ENCODE peak calls at places on chromosomes 4 and X, in four cellular contexts. One of them, this sample, is unnamed. For H3K27me3, the result is how much of the 10 kb centered on the place peaks cover.

GRCh38 chr4:37754410-37755185 is 68.4 kb upstream of the RELL1 start:
- DNase-seq in suprapubic skin: no peak
- DNase-seq in psoas muscle: no peak
- DNase-seq in GM23248: no peak
- DNase-seq in this sample: no peak

GRCh38 chr4:182748949-182749348 is 168.2 kb downstream of the DCTD start:
- DNase-seq in suprapubic skin: no peak
- DNase-seq in psoas muscle: no peak
- DNase-seq in GM23248: peak
- DNase-seq in this sample: peak

GRCh38 chr4:107247738-107248137 is 211.6 kb upstream of the DKK2 start:
- DNase-seq in suprapubic skin: no peak
- DNase-seq in psoas muscle: no peak
- DNase-seq in GM23248: no peak
- DNase-seq in this sample: peak

GRCh38 chrX:87621697-87622096 is 104.1 kb downstream of the KLHL4 start:
- DNase-seq in suprapubic skin: no peak
- DNase-seq in psoas muscle: no peak
- DNase-seq in GM23248: no peak
- DNase-seq in this sample: no peak

GRCh38 chrX:120302434-120302833 is 8.8 kb downstream of the TMEM255A start:
- DNase-seq in suprapubic skin: no peak
- DNase-seq in psoas muscle: no peak
- DNase-seq in GM23248: no peak
- DNase-seq in this sample: no peak

GRCh38 chr4:15756361-15756861 is 21.7 kb upstream of the CD38 start:
- DNase-seq in suprapubic skin: no peak
- DNase-seq in psoas muscle: no peak
- DNase-seq in GM23248: peak
- DNase-seq in this sample: no peak

GRCh38 chr4:152983774-152984411 is 47.8 kb downstream of the FHDC1 start:
- DNase-seq in suprapubic skin: no peak
- DNase-seq in psoas muscle: no peak
- DNase-seq in GM23248: peak
- DNase-seq in this sample: no peak

GRCh38 chrX:106935175-106935574 is 15.0 kb downstream of the CLDN2 start:
- DNase-seq in suprapubic skin: no peak
- DNase-seq in psoas muscle: no peak
- DNase-seq in GM23248: no peak
- DNase-seq in this sample: no peak

GRCh38 chr4:150385606-150386005 is 196.3 kb upstream of the MAB21L2 start:
- DNase-seq in suprapubic skin: no peak
- DNase-seq in psoas muscle: no peak
- DNase-seq in GM23248: peak
- DNase-seq in this sample: peak

GRCh38 chr4:81227138-81227537 is 12.1 kb upstream of the PRKG2 start:
- DNase-seq in suprapubic skin: no peak
- DNase-seq in psoas muscle: no peak
- DNase-seq in GM23248: no peak
- DNase-seq in this sample: no peak

GRCh38 chr4:8568068-8568668 is 12.0 kb upstream of the GPR78 start:
- DNase-seq in suprapubic skin: no peak
- DNase-seq in psoas muscle: no peak
- DNase-seq in GM23248: no peak
- DNase-seq in this sample: peak

GRCh38 chr4:184462724-184463123 is 11.6 kb downstream of the IRF2 start:
- DNase-seq in suprapubic skin: no peak
- DNase-seq in psoas muscle: no peak
- DNase-seq in GM23248: no peak
- DNase-seq in this sample: no peak

GRCh38 chrX:109872021-109872730 is 130.7 kb upstream of the TMEM164 start:
- DNase-seq in suprapubic skin: no peak
- DNase-seq in psoas muscle: no peak
- DNase-seq in GM23248: peak
- DNase-seq in this sample: peak

GRCh38 chrX:56783450-56783831 is 54.4 kb downstream of the NBDY start:
- DNase-seq in suprapubic skin: no peak
- DNase-seq in psoas muscle: peak
- DNase-seq in GM23248: no peak
- DNase-seq in this sample: no peak

GRCh38 chr4:142703694-142704309 is 142.3 kb downstream of the INPP4B start:
- DNase-seq in suprapubic skin: no peak
- DNase-seq in psoas muscle: no peak
- DNase-seq in GM23248: no peak
- DNase-seq in this sample: no peak

GRCh38 chrX:23332101-23332887 is 2.4 kb upstream of the PTCHD1 start:
- DNase-seq in suprapubic skin: no peak
- DNase-seq in psoas muscle: no peak
- DNase-seq in GM23248: no peak
- DNase-seq in this sample: no peak

GRCh38 chrX:121132675-121133074 is 85.3 kb downstream of the GLUD2 start:
- DNase-seq in suprapubic skin: no peak
- DNase-seq in psoas muscle: no peak
- DNase-seq in GM23248: no peak
- DNase-seq in this sample: no peak

GRCh38 chr4:15392053-15392805 is 35.6 kb upstream of the C1QTNF7 start:
- DNase-seq in suprapubic skin: no peak
- DNase-seq in psoas muscle: no peak
- DNase-seq in GM23248: no peak
- DNase-seq in this sample: no peak

GRCh38 chrX:19544693-19545305 is 29.5 kb upstream of the MAP3K15 start:
- DNase-seq in suprapubic skin: no peak
- DNase-seq in psoas muscle: no peak
- DNase-seq in GM23248: peak
- DNase-seq in this sample: peak

GRCh38 chr4:141331534-141332358 is 111.1 kb downstream of the ZNF330 start:
- DNase-seq in suprapubic skin: no peak
- DNase-seq in psoas muscle: no peak
- DNase-seq in GM23248: no peak
- DNase-seq in this sample: no peak

GRCh38 chr4:95547708-95548471 is 883 bp downstream of the UNC5C start:
- DNase-seq in suprapubic skin: peak
- DNase-seq in psoas muscle: peak
- DNase-seq in GM23248: peak
- DNase-seq in this sample: peak

GRCh38 chrX:108456971-108457477 is 17.4 kb downstream of the COL4A5 start:
- DNase-seq in suprapubic skin: no peak
- DNase-seq in psoas muscle: no peak
- DNase-seq in GM23248: no peak
- DNase-seq in this sample: no peak

GRCh38 chrX:3549442-3549875 is 164.0 kb downstream of the PRKX start:
- DNase-seq in suprapubic skin: no peak
- DNase-seq in psoas muscle: no peak
- DNase-seq in GM23248: peak
- DNase-seq in this sample: peak

GRCh38 chr4:123836919-123837605 is 440.5 kb downstream of the SPRY1 start:
- DNase-seq in suprapubic skin: no peak
- DNase-seq in psoas muscle: no peak
- DNase-seq in GM23248: peak
- DNase-seq in this sample: no peak

GRCh38 chr4:139656614-139657486 is 8.8 kb upstream of the MGST2 start:
- DNase-seq in suprapubic skin: no peak
- DNase-seq in psoas muscle: peak
- DNase-seq in GM23248: peak
- DNase-seq in this sample: peak

GRCh38 chr4:12723849-12724447 is 760.2 kb downstream of the RAB28 start:
- DNase-seq in suprapubic skin: no peak
- DNase-seq in psoas muscle: no peak
- DNase-seq in GM23248: peak
- DNase-seq in this sample: no peak

GRCh38 chr4:171846232-171846631 is 33.0 kb downstream of the GALNTL6 start:
- DNase-seq in suprapubic skin: no peak
- DNase-seq in psoas muscle: no peak
- DNase-seq in GM23248: peak
- DNase-seq in this sample: peak

GRCh38 chrX:107000013-107000515 is at the start of gene MORC4:
- DNase-seq in suprapubic skin: peak
- DNase-seq in psoas muscle: peak
- DNase-seq in GM23248: peak
- DNase-seq in this sample: peak

GRCh38 chrX:110669572-110669971 is 126.0 kb downstream of the CHRDL1 start:
- DNase-seq in suprapubic skin: no peak
- DNase-seq in psoas muscle: no peak
- DNase-seq in GM23248: no peak
- DNase-seq in this sample: no peak

GRCh38 chr4:15349426-15349825 is 78.4 kb upstream of the C1QTNF7 start:
- DNase-seq in suprapubic skin: no peak
- DNase-seq in psoas muscle: no peak
- DNase-seq in GM23248: no peak
- DNase-seq in this sample: peak

GRCh38 chrX:34563809-34564208 is 93.3 kb downstream of the TMEM47 start:
- DNase-seq in suprapubic skin: no peak
- DNase-seq in psoas muscle: no peak
- DNase-seq in GM23248: peak
- DNase-seq in this sample: no peak

GRCh38 chrX:10190367-10190766 is 33.6 kb downstream of the CLCN4 start:
- DNase-seq in suprapubic skin: no peak
- DNase-seq in psoas muscle: no peak
- DNase-seq in GM23248: peak
- DNase-seq in this sample: peak

GRCh38 chr4:142043509-142043908 is 407.1 kb downstream of the IL15 start:
- DNase-seq in suprapubic skin: no peak
- DNase-seq in psoas muscle: no peak
- DNase-seq in GM23248: peak
- DNase-seq in this sample: peak

GRCh38 chr4:84381759-84382158 is 117.3 kb downstream of the NKX6-1 start:
- DNase-seq in suprapubic skin: no peak
- DNase-seq in psoas muscle: no peak
- DNase-seq in GM23248: no peak
- DNase-seq in this sample: no peak
- H3K27me3 ChIP-seq in suprapubic skin: under half
- H3K27me3 ChIP-seq in psoas muscle: under half
- H3K27me3 ChIP-seq in GM23248: under half
- H3K27me3 ChIP-seq in this sample: under half

GRCh38 chrX:152450076-152450475 is 1.0 kb downstream of the GABRA3 start:
- DNase-seq in suprapubic skin: no peak
- DNase-seq in psoas muscle: no peak
- DNase-seq in GM23248: no peak
- DNase-seq in this sample: no peak
- H3K27me3 ChIP-seq in suprapubic skin: under half
- H3K27me3 ChIP-seq in psoas muscle: under half
- H3K27me3 ChIP-seq in GM23248: under half
- H3K27me3 ChIP-seq in this sample: under half

GRCh38 chrX:13570245-13570573 is 808 bp downstream of the EGFL6 start:
- DNase-seq in suprapubic skin: no peak
- DNase-seq in psoas muscle: no peak
- DNase-seq in GM23248: no peak
- DNase-seq in this sample: no peak

GRCh38 chrX:13569479-13570244 is at the start of gene EGFL6:
- DNase-seq in suprapubic skin: no peak
- DNase-seq in psoas muscle: no peak
- DNase-seq in GM23248: no peak
- DNase-seq in this sample: no peak

GRCh38 chrX:13574600-13574999 is 5.2 kb downstream of the EGFL6 start:
- DNase-seq in suprapubic skin: no peak
- DNase-seq in psoas muscle: no peak
- DNase-seq in GM23248: no peak
- DNase-seq in this sample: no peak

GRCh38 chrX:13571136-13571535 is 1.7 kb downstream of the EGFL6 start:
- DNase-seq in suprapubic skin: no peak
- DNase-seq in psoas muscle: no peak
- DNase-seq in GM23248: no peak
- DNase-seq in this sample: peak
- H3K27me3 ChIP-seq in suprapubic skin: under half
- H3K27me3 ChIP-seq in psoas muscle: under half
- H3K27me3 ChIP-seq in GM23248: under half
- H3K27me3 ChIP-seq in this sample: half or more

GRCh38 chr4:61202100-61202637 is 2.0 kb downstream of the ADGRL3 start:
- DNase-seq in suprapubic skin: no peak
- DNase-seq in psoas muscle: no peak
- DNase-seq in GM23248: no peak
- DNase-seq in this sample: peak
- H3K27me3 ChIP-seq in suprapubic skin: under half
- H3K27me3 ChIP-seq in psoas muscle: under half
- H3K27me3 ChIP-seq in GM23248: under half
- H3K27me3 ChIP-seq in this sample: under half

GRCh38 chr4:189800545-189801088 is 140.1 kb upstream of the FRG1 start:
- DNase-seq in suprapubic skin: no peak
- DNase-seq in psoas muscle: no peak
- DNase-seq in GM23248: no peak
- DNase-seq in this sample: no peak
- H3K27me3 ChIP-seq in suprapubic skin: under half
- H3K27me3 ChIP-seq in psoas muscle: under half
- H3K27me3 ChIP-seq in GM23248: under half
- H3K27me3 ChIP-seq in this sample: under half

DNA sequence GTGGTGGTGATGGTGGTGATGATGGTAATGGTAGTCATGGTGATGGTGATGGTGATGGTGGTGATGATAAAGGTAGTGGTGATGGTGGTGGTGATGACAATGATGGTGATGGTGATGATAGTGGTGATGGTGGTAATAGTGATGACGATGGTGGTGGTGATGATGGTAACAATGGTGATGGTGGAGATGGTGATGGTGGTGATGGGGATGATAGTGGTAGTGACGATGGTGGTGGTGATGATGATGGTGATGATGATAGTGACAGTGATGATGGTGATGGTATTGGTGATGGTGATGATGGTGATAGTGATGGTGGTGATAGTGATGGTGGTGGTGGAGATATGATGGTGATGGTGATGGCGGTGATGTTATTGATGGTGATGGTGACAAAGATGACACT is 108.4 kb upstream of the NKX1-1 start:
- DNase-seq in suprapubic skin: no peak
- DNase-seq in psoas muscle: no peak
- DNase-seq in GM23248: no peak
- DNase-seq in this sample: no peak
- H3K27me3 ChIP-seq in suprapubic skin: half or more
- H3K27me3 ChIP-seq in psoas muscle: under half
- H3K27me3 ChIP-seq in GM23248: under half
- H3K27me3 ChIP-seq in this sample: half or more

GRCh38 chrX:124347242-124347641 is 879 bp downstream of the SH2D1A start:
- DNase-seq in suprapubic skin: no peak
- DNase-seq in psoas muscle: no peak
- DNase-seq in GM23248: no peak
- DNase-seq in this sample: no peak
- H3K27me3 ChIP-seq in suprapubic skin: under half
- H3K27me3 ChIP-seq in psoas muscle: under half
- H3K27me3 ChIP-seq in GM23248: under half
- H3K27me3 ChIP-seq in this sample: under half

GRCh38 chr4:4853371-4853823 is 6.1 kb upstream of the MSX1 start:
- DNase-seq in suprapubic skin: no peak
- DNase-seq in psoas muscle: peak
- DNase-seq in GM23248: peak
- DNase-seq in this sample: no peak
- H3K27me3 ChIP-seq in suprapubic skin: half or more
- H3K27me3 ChIP-seq in psoas muscle: half or more
- H3K27me3 ChIP-seq in GM23248: under half
- H3K27me3 ChIP-seq in this sample: under half

This sample was measured in adipocyte.